ENCODE peak calls at places on chromosomes 3 and 15, in eight cellular contexts. One of them, this sample, is unnamed. For H3K9me3 and H3K4me1, the result is how much of the 10 kb centered on the place peaks cover.

GRCh38 chr15:63833246-63833696 is 477 bp downstream of the HERC1 start:
- DNase-seq in GM23248: peak
- DNase-seq in SJCRH30: peak
- DNase-seq in upper lobe of right lung: peak
- DNase-seq in left lung: peak
- DNase-seq in OCI-LY7: peak
- DNase-seq in sigmoid colon: peak
- DNase-seq in IMR-90: peak
- DNase-seq in this sample: no peak

GRCh38 chr3:148873928-148874326 is 8.8 kb downstream of the CPA3 start:
- DNase-seq in GM23248: no peak
- DNase-seq in SJCRH30: peak
- DNase-seq in upper lobe of right lung: no peak
- DNase-seq in left lung: no peak
- DNase-seq in OCI-LY7: no peak
- DNase-seq in sigmoid colon: no peak
- DNase-seq in IMR-90: peak
- DNase-seq in this sample: no peak

GRCh38 chr3:632571-633170 is 436.1 kb downstream of the CHL1 start:
- DNase-seq in GM23248: peak
- DNase-seq in SJCRH30: peak
- DNase-seq in upper lobe of right lung: no peak
- DNase-seq in left lung: no peak
- DNase-seq in OCI-LY7: peak
- DNase-seq in sigmoid colon: no peak
- DNase-seq in IMR-90: peak
- DNase-seq in this sample: no peak

GRCh38 chr3:129940086-129940485 is 34.4 kb upstream of the TRH start:
- DNase-seq in GM23248: peak
- DNase-seq in SJCRH30: no peak
- DNase-seq in upper lobe of right lung: no peak
- DNase-seq in left lung: no peak
- DNase-seq in OCI-LY7: no peak
- DNase-seq in sigmoid colon: no peak
- DNase-seq in IMR-90: no peak
- DNase-seq in this sample: no peak

GRCh38 chr3:143287403-143287802 is 167.8 kb downstream of the CHST2 start:
- DNase-seq in GM23248: peak
- DNase-seq in SJCRH30: no peak
- DNase-seq in upper lobe of right lung: no peak
- DNase-seq in left lung: no peak
- DNase-seq in OCI-LY7: no peak
- DNase-seq in sigmoid colon: no peak
- DNase-seq in IMR-90: no peak
- DNase-seq in this sample: no peak

GRCh38 chr3:20680990-20681628 is 495.1 kb upstream of the SGO1 start:
- DNase-seq in GM23248: no peak
- DNase-seq in SJCRH30: no peak
- DNase-seq in upper lobe of right lung: no peak
- DNase-seq in left lung: no peak
- DNase-seq in OCI-LY7: no peak
- DNase-seq in sigmoid colon: no peak
- DNase-seq in IMR-90: no peak
- DNase-seq in this sample: no peak

GRCh38 chr3:22399566-22399965 is 648.6 kb upstream of the ZNF385D start:
- DNase-seq in GM23248: peak
- DNase-seq in SJCRH30: no peak
- DNase-seq in upper lobe of right lung: no peak
- DNase-seq in left lung: no peak
- DNase-seq in OCI-LY7: no peak
- DNase-seq in sigmoid colon: no peak
- DNase-seq in IMR-90: no peak
- DNase-seq in this sample: no peak

GRCh38 chr3:187955076-187955952 is 198.6 kb upstream of the LPP start:
- DNase-seq in GM23248: peak
- DNase-seq in SJCRH30: no peak
- DNase-seq in upper lobe of right lung: no peak
- DNase-seq in left lung: no peak
- DNase-seq in OCI-LY7: no peak
- DNase-seq in sigmoid colon: peak
- DNase-seq in IMR-90: peak
- DNase-seq in this sample: peak

GRCh38 chr3:13654330-13655073 is 105.6 kb downstream of the FBLN2 start:
- DNase-seq in GM23248: no peak
- DNase-seq in SJCRH30: no peak
- DNase-seq in upper lobe of right lung: no peak
- DNase-seq in left lung: no peak
- DNase-seq in OCI-LY7: no peak
- DNase-seq in sigmoid colon: no peak
- DNase-seq in IMR-90: no peak
- DNase-seq in this sample: no peak

GRCh38 chr3:168165390-168166269 is 69.9 kb upstream of the GOLIM4 start:
- DNase-seq in GM23248: peak
- DNase-seq in SJCRH30: peak
- DNase-seq in upper lobe of right lung: no peak
- DNase-seq in left lung: no peak
- DNase-seq in OCI-LY7: peak
- DNase-seq in sigmoid colon: peak
- DNase-seq in IMR-90: peak
- DNase-seq in this sample: peak

GRCh38 chr3:136753112-136753939 is 1.1 kb upstream of the STAG1 start:
- DNase-seq in GM23248: peak
- DNase-seq in SJCRH30: peak
- DNase-seq in upper lobe of right lung: no peak
- DNase-seq in left lung: no peak
- DNase-seq in OCI-LY7: peak
- DNase-seq in sigmoid colon: no peak
- DNase-seq in IMR-90: no peak
- DNase-seq in this sample: no peak

GRCh38 chr3:154730221-154730620 is 300.2 kb upstream of the GPR149 start:
- DNase-seq in GM23248: peak
- DNase-seq in SJCRH30: no peak
- DNase-seq in upper lobe of right lung: no peak
- DNase-seq in left lung: no peak
- DNase-seq in OCI-LY7: no peak
- DNase-seq in sigmoid colon: no peak
- DNase-seq in IMR-90: no peak
- DNase-seq in this sample: no peak

GRCh38 chr3:7585052-7585451 is 724.1 kb downstream of the GRM7 start:
- DNase-seq in GM23248: no peak
- DNase-seq in SJCRH30: peak
- DNase-seq in upper lobe of right lung: no peak
- DNase-seq in left lung: no peak
- DNase-seq in OCI-LY7: no peak
- DNase-seq in sigmoid colon: no peak
- DNase-seq in IMR-90: no peak
- DNase-seq in this sample: no peak

GRCh38 chr15:100687532-100688215 is 85.3 kb downstream of the ASB7 start:
- DNase-seq in GM23248: peak
- DNase-seq in SJCRH30: peak
- DNase-seq in upper lobe of right lung: peak
- DNase-seq in left lung: no peak
- DNase-seq in OCI-LY7: no peak
- DNase-seq in sigmoid colon: peak
- DNase-seq in IMR-90: peak
- DNase-seq in this sample: no peak

GRCh38 chr3:146156060-146156459 is 4.9 kb downstream of the PLOD2 start:
- DNase-seq in GM23248: peak
- DNase-seq in SJCRH30: peak
- DNase-seq in upper lobe of right lung: no peak
- DNase-seq in left lung: no peak
- DNase-seq in OCI-LY7: no peak
- DNase-seq in sigmoid colon: no peak
- DNase-seq in IMR-90: no peak
- DNase-seq in this sample: no peak

GRCh38 chr3:8110966-8111798 is 390.4 kb upstream of the LMCD1 start:
- DNase-seq in GM23248: peak
- DNase-seq in SJCRH30: peak
- DNase-seq in upper lobe of right lung: no peak
- DNase-seq in left lung: no peak
- DNase-seq in OCI-LY7: peak
- DNase-seq in sigmoid colon: no peak
- DNase-seq in IMR-90: peak
- DNase-seq in this sample: peak

GRCh38 chr15:39028069-39028468 is 463.5 kb upstream of the RASGRP1 start:
- DNase-seq in GM23248: peak
- DNase-seq in SJCRH30: peak
- DNase-seq in upper lobe of right lung: no peak
- DNase-seq in left lung: no peak
- DNase-seq in OCI-LY7: no peak
- DNase-seq in sigmoid colon: peak
- DNase-seq in IMR-90: peak
- DNase-seq in this sample: peak

GRCh38 chr15:92603743-92604470 is 51.7 kb downstream of the FAM174B start:
- DNase-seq in GM23248: peak
- DNase-seq in SJCRH30: no peak
- DNase-seq in upper lobe of right lung: no peak
- DNase-seq in left lung: no peak
- DNase-seq in OCI-LY7: no peak
- DNase-seq in sigmoid colon: peak
- DNase-seq in IMR-90: no peak
- DNase-seq in this sample: no peak

GRCh38 chr3:72129384-72130094 is 344.6 kb upstream of the PROK2 start:
- DNase-seq in GM23248: no peak
- DNase-seq in SJCRH30: no peak
- DNase-seq in upper lobe of right lung: no peak
- DNase-seq in left lung: no peak
- DNase-seq in OCI-LY7: no peak
- DNase-seq in sigmoid colon: no peak
- DNase-seq in IMR-90: no peak
- DNase-seq in this sample: no peak

GRCh38 chr3:71101014-71101413 is 482.5 kb downstream of the FOXP1 start:
- DNase-seq in GM23248: peak
- DNase-seq in SJCRH30: no peak
- DNase-seq in upper lobe of right lung: no peak
- DNase-seq in left lung: no peak
- DNase-seq in OCI-LY7: no peak
- DNase-seq in sigmoid colon: no peak
- DNase-seq in IMR-90: peak
- DNase-seq in this sample: no peak

GRCh38 chr3:128353991-128354687 is 112.6 kb downstream of the DNAJB8 start:
- DNase-seq in GM23248: no peak
- DNase-seq in SJCRH30: no peak
- DNase-seq in upper lobe of right lung: peak
- DNase-seq in left lung: no peak
- DNase-seq in OCI-LY7: no peak
- DNase-seq in sigmoid colon: peak
- DNase-seq in IMR-90: peak
- DNase-seq in this sample: no peak

GRCh38 chr15:86213888-86214287 is 134.2 kb downstream of the AGBL1 start:
- DNase-seq in GM23248: no peak
- DNase-seq in SJCRH30: no peak
- DNase-seq in upper lobe of right lung: no peak
- DNase-seq in left lung: no peak
- DNase-seq in OCI-LY7: no peak
- DNase-seq in sigmoid colon: no peak
- DNase-seq in IMR-90: no peak
- DNase-seq in this sample: no peak
- H3K9me3 ChIP-seq in GM23248: under half
- H3K9me3 ChIP-seq in SJCRH30: under half
- H3K9me3 ChIP-seq in upper lobe of right lung: under half
- H3K9me3 ChIP-seq in left lung: under half
- H3K9me3 ChIP-seq in OCI-LY7: under half
- H3K9me3 ChIP-seq in sigmoid colon: under half
- H3K9me3 ChIP-seq in IMR-90: under half
- H3K9me3 ChIP-seq in this sample: under half

GRCh38 chr15:71373917-71374316 is 258.6 kb downstream of the THSD4 start:
- DNase-seq in GM23248: no peak
- DNase-seq in SJCRH30: no peak
- DNase-seq in upper lobe of right lung: no peak
- DNase-seq in left lung: no peak
- DNase-seq in OCI-LY7: no peak
- DNase-seq in sigmoid colon: no peak
- DNase-seq in IMR-90: no peak
- DNase-seq in this sample: no peak
- H3K27ac ChIP-seq in GM23248: peak
- H3K27ac ChIP-seq in SJCRH30: no peak
- H3K27ac ChIP-seq in upper lobe of right lung: peak
- H3K27ac ChIP-seq in left lung: no peak
- H3K27ac ChIP-seq in OCI-LY7: no peak
- H3K27ac ChIP-seq in sigmoid colon: peak
- H3K27ac ChIP-seq in IMR-90: peak
- H3K27ac ChIP-seq in this sample: no peak

GRCh38 chr3:140942221-140943104 is 827 bp downstream of the SLC25A36 start:
- DNase-seq in GM23248: peak
- DNase-seq in SJCRH30: peak
- DNase-seq in upper lobe of right lung: peak
- DNase-seq in left lung: peak
- DNase-seq in OCI-LY7: peak
- DNase-seq in sigmoid colon: peak
- DNase-seq in IMR-90: peak
- DNase-seq in this sample: peak

GRCh38 chr3:140941090-140941433 is 574 bp upstream of the SLC25A36 start:
- DNase-seq in GM23248: no peak
- DNase-seq in SJCRH30: no peak
- DNase-seq in upper lobe of right lung: no peak
- DNase-seq in left lung: no peak
- DNase-seq in OCI-LY7: no peak
- DNase-seq in sigmoid colon: no peak
- DNase-seq in IMR-90: no peak
- DNase-seq in this sample: no peak

GRCh38 chr3:140941434-140942220 is at the start of gene SLC25A36:
- DNase-seq in GM23248: peak
- DNase-seq in SJCRH30: peak
- DNase-seq in upper lobe of right lung: peak
- DNase-seq in left lung: peak
- DNase-seq in OCI-LY7: peak
- DNase-seq in sigmoid colon: peak
- DNase-seq in IMR-90: peak
- DNase-seq in this sample: peak

GRCh38 chr3:140948460-140949249 is 7.0 kb downstream of the SLC25A36 start:
- DNase-seq in GM23248: no peak
- DNase-seq in SJCRH30: no peak
- DNase-seq in upper lobe of right lung: no peak
- DNase-seq in left lung: no peak
- DNase-seq in OCI-LY7: no peak
- DNase-seq in sigmoid colon: no peak
- DNase-seq in IMR-90: no peak
- DNase-seq in this sample: no peak

GRCh38 chr3:140943781-140944547 is 2.3 kb downstream of the SLC25A36 start:
- DNase-seq in GM23248: peak
- DNase-seq in SJCRH30: no peak
- DNase-seq in upper lobe of right lung: no peak
- DNase-seq in left lung: no peak
- DNase-seq in OCI-LY7: no peak
- DNase-seq in sigmoid colon: no peak
- DNase-seq in IMR-90: no peak
- DNase-seq in this sample: no peak
- H3K4me1 ChIP-seq in GM23248: under half
- H3K4me1 ChIP-seq in SJCRH30: under half
- H3K4me1 ChIP-seq in upper lobe of right lung: under half
- H3K4me1 ChIP-seq in left lung: under half
- H3K4me1 ChIP-seq in OCI-LY7: under half
- H3K4me1 ChIP-seq in sigmoid colon: under half
- H3K4me1 ChIP-seq in IMR-90: under half
- H3K4me1 ChIP-seq in this sample: half or more

DNA sequence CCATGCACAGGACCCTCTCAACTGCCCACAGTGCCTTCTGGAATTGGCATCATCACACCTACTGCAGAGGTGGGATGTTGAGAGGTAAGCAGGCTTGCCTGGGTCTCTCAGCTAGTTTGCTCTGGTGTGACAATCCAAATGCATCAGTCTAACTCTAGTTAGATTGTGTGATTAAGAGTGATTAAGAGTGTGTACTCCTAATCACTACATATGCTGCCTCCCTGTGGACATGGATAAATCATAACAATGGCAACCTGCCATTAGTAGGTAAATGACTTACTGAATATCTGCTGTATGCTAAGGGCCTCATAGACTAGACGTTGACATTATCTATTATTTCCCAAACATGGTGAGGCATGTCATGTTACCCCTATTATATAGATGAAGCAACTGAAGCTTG is 342.1 kb downstream of the OCA2 start:
- DNase-seq in GM23248: no peak
- DNase-seq in SJCRH30: no peak
- DNase-seq in upper lobe of right lung: no peak
- DNase-seq in left lung: no peak
- DNase-seq in OCI-LY7: no peak
- DNase-seq in sigmoid colon: no peak
- DNase-seq in IMR-90: no peak
- DNase-seq in this sample: no peak
- H3K9me3 ChIP-seq in GM23248: under half
- H3K9me3 ChIP-seq in SJCRH30: under half
- H3K9me3 ChIP-seq in upper lobe of right lung: under half
- H3K9me3 ChIP-seq in left lung: under half
- H3K9me3 ChIP-seq in OCI-LY7: under half
- H3K9me3 ChIP-seq in sigmoid colon: under half
- H3K9me3 ChIP-seq in IMR-90: under half
- H3K9me3 ChIP-seq in this sample: under half